ENCODE peak calls at places on chromosomes 7 and 10, in four cellular contexts. G is heart right ventricle, O is progenitor cell of endocrine pancreas, B is H9. H is an unnamed sample.

GRCh38 chr7:65983965-65984654 is 2.1 kb upstream of the GUSB start:
- DNase-seq in G (no peak), O (no peak), B (no peak), H (no peak)

GRCh38 chr10:71771204-71771603 is 2.1 kb downstream of the VSIR start:
- DNase-seq in O (no peak), G (no peak), B (no peak), H (no peak)

GRCh38 chr10:102627446-102628293 is 16.6 kb upstream of the TRIM8 start:
- DNase-seq in B (peak; percentile 71), G (peak; percentile 64), O (no peak), H (no peak)

GRCh38 chr10:12717981-12718707 is 283.4 kb downstream of the CCDC3 start:
- DNase-seq in O (no peak), G (no peak), B (no peak), H (no peak)

GRCh38 chr10:114801411-114801813 is 20.2 kb upstream of the FHIP2A start:
- DNase-seq in B (no peak), G (no peak), O (no peak), H (peak; percentile 16)

GRCh38 chr7:75656740-75657139 is 82.0 kb downstream of the HIP1 start:
- DNase-seq in G (no peak), O (no peak), B (no peak), H (no peak)

GRCh38 chr7:156092307-156092706 is 280.0 kb upstream of the SHH start:
- DNase-seq in B (no peak), G (no peak), O (no peak), H (no peak)

GRCh38 chr10:130040351-130040750 is 70.3 kb downstream of the C10orf143 start:
- DNase-seq in G (no peak), O (no peak), B (no peak), H (no peak)

GRCh38 chr7:109460296-109460695 is 890.6 kb downstream of the DNAJB9 start:
- DNase-seq in G (no peak), O (no peak), B (no peak), H (no peak)

GRCh38 chr7:109456116-109456515 is 886.4 kb downstream of the DNAJB9 start:
- DNase-seq in O (no peak), G (no peak), B (peak; percentile 42), H (no peak)
- TF ChIP-seq CTCF in O (peak; percentile 9), G (no peak), B (peak; percentile 56), H (no peak)

DNA sequence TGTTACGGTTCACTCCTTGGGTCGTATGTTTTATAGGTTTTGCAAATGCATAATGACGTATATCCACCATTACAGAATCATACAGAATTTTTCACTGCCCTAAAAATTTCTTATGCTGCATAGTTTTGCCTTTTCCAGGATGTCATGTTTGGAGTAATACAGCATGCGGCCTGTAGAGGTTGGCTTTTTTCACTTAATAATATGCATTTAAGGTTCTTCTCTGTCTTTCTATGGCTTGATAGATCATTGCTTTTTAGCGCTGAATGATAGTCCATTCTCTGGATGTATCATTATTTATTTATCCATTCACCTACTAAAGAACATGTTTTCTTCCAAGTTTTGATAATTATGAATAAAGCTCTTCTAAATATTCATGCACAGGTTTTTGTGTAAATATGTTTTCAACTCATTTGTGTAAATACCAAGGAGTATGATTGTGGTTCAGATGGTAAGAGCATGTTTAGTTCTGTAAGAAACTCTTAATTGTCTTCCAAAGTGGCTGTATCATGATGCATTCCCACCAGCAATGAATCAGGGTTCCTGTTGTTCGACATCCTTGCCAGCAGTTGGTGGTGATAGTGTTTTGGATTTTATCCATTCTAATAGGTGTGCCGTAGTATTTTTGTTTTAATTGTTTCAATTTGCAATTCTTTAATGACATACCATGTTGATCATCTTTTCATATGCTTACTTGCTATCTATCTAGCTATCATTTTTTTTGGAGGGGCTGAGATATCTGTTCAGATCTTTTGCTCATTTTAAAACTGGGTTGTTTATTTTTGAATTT is 531.2 kb upstream of the GHITM start:
- DNase-seq in B (no peak), O (no peak), G (no peak), H (no peak)
- TF ChIP-seq CTCF in B (no peak), O (peak; percentile 21), G (no peak), H (no peak)

GRCh38 chr10:77687621-77688020 is 50.0 kb upstream of the KCNMA1 start:
- DNase-seq in B (no peak), G (no peak), O (no peak), H (no peak)
- TF ChIP-seq CTCF in B (peak; percentile 34), G (no peak), O (no peak), H (no peak)

GRCh38 chr10:73772280-73773151 is 9.3 kb upstream of the CHCHD1 start:
- DNase-seq in B (peak; percentile 83), G (peak; percentile 76), O (peak; percentile 48), H (peak; percentile 84)

GRCh38 chr10:73771722-73772279 is 10.0 kb upstream of the CHCHD1 start:
- DNase-seq in G (peak; percentile 92), O (peak; percentile 79), B (peak; percentile 62), H (peak; percentile 82)

GRCh38 chr10:73769396-73769795 is 12.5 kb upstream of the CHCHD1 start:
- DNase-seq in B (no peak), G (no peak), O (no peak), H (no peak)

GRCh38 chr10:73773152-73773879 is 8.5 kb upstream of the CHCHD1 start:
- DNase-seq in B (no peak), O (no peak), G (no peak), H (peak; percentile 44)

GRCh38 chr10:73768881-73769280 is 13.0 kb upstream of the CHCHD1 start:
- DNase-seq in G (no peak), B (peak; percentile 55), O (no peak), H (peak; percentile 76)
- TF ChIP-seq CTCF in G (no peak), B (peak; percentile 31), O (no peak), H (peak; percentile 45)

GRCh38 chr10:70498970-70499828 is 20.6 kb downstream of the PALD1 start:
- DNase-seq in G (no peak), B (no peak), O (no peak), H (no peak)
- TF ChIP-seq CTCF in G (no peak), B (no peak), O (no peak), H (no peak)

GRCh38 chr7:44885394-44886317 is at the start of gene PURB:
- DNase-seq in O (peak; percentile 87), B (peak; percentile 93), G (peak; percentile 93), H (peak; percentile 97)

GRCh38 chr7:44887293-44887692 is 2.0 kb upstream of the PURB start:
- DNase-seq in G (no peak), O (no peak), B (no peak), H (peak; percentile 28)

GRCh38 chr7:44883961-44884360 is 1.4 kb downstream of the PURB start:
- DNase-seq in O (no peak), G (no peak), B (no peak), H (no peak)

GRCh38 chr7:44882899-44883298 is 2.4 kb downstream of the PURB start:
- DNase-seq in O (no peak), B (no peak), G (no peak), H (no peak)

GRCh38 chr7:44884553-44885393 is 557 bp downstream of the PURB start:
- DNase-seq in O (peak; percentile 46), B (peak; percentile 45), G (peak; percentile 64), H (peak; percentile 63)
- TF ChIP-seq CTCF in O (no peak), B (no peak), G (no peak), H (no peak)

GRCh38 chr10:112872728-112873127 is 77.3 kb upstream of the TCF7L2 start:
- DNase-seq in G (no peak), B (no peak), O (no peak), H (no peak)
- TF ChIP-seq CTCF in G (no peak), B (peak; percentile 63), O (peak; percentile 12), H (peak; percentile 13)

GRCh38 chr10:132574288-132574687 is 36.7 kb downstream of the INPP5A start:
- DNase-seq in B (no peak), G (no peak), O (no peak), H (no peak)

GRCh38 chr10:132570265-132570664 is 32.7 kb downstream of the INPP5A start:
- DNase-seq in O (no peak), B (no peak), G (no peak), H (no peak)

GRCh38 chr10:132570771-132571564 is 33.4 kb downstream of the INPP5A start:
- DNase-seq in B (no peak), O (no peak), G (no peak), H (no peak)

GRCh38 chr10:132572545-132572937 is 35.0 kb downstream of the INPP5A start:
- DNase-seq in O (no peak), G (no peak), B (no peak), H (no peak)

GRCh38 chr10:132571565-132572544 is 34.3 kb downstream of the INPP5A start:
- DNase-seq in B (peak; percentile 87), G (peak; percentile 64), O (no peak), H (peak; percentile 92)
- TF ChIP-seq CTCF in B (peak; percentile 38), G (no peak), O (no peak), H (no peak)

GRCh38 chr7:77368974-77369373 is 47.2 kb downstream of the GSAP start:
- DNase-seq in G (no peak), O (no peak), B (no peak), H (no peak)
- TF ChIP-seq CTCF in G (no peak), O (no peak), B (no peak), H (no peak)